ENCODE peak calls at places on chromosome 3, in seven cellular contexts. One of them, this sample, is unnamed.

GRCh38 chr3:148366743-148367410 is 330.8 kb upstream of the AGTR1 start:
- DNase-seq in NAMALWA: peak
- DNase-seq in NCI-H1417: peak
- DNase-seq in activated CD4-positive, alpha-beta T cell treated with anti-CD3 and anti-CD28 coated beads, Interleukin-2, amount 50 U/mL, for 1 hour: no peak
- DNase-seq in head of caudate nucleus: no peak
- DNase-seq in nephron progenitor cell: no peak
- DNase-seq in A172: no peak
- DNase-seq in this sample: no peak

GRCh38 chr3:33645060-33645841 is 72.8 kb downstream of the CLASP2 start:
- DNase-seq in activated CD4-positive, alpha-beta T cell treated with anti-CD3 and anti-CD28 coated beads, Interleukin-2, amount 50 U/mL, for 1 hour: peak
- DNase-seq in NAMALWA: no peak
- DNase-seq in head of caudate nucleus: no peak
- DNase-seq in A172: peak
- DNase-seq in nephron progenitor cell: no peak
- DNase-seq in NCI-H1417: peak
- DNase-seq in this sample: peak

GRCh38 chr3:123489400-123490004 is 40.6 kb upstream of the ADCY5 start:
- DNase-seq in head of caudate nucleus: peak
- DNase-seq in NAMALWA: peak
- DNase-seq in NCI-H1417: peak
- DNase-seq in A172: peak
- DNase-seq in nephron progenitor cell: peak
- DNase-seq in activated CD4-positive, alpha-beta T cell treated with anti-CD3 and anti-CD28 coated beads, Interleukin-2, amount 50 U/mL, for 1 hour: peak
- DNase-seq in this sample: peak

GRCh38 chr3:44685128-44685800 is 27.2 kb upstream of the ZNF502 start:
- DNase-seq in A172: no peak
- DNase-seq in activated CD4-positive, alpha-beta T cell treated with anti-CD3 and anti-CD28 coated beads, Interleukin-2, amount 50 U/mL, for 1 hour: peak
- DNase-seq in NAMALWA: peak
- DNase-seq in NCI-H1417: peak
- DNase-seq in nephron progenitor cell: peak
- DNase-seq in head of caudate nucleus: peak
- DNase-seq in this sample: peak

GRCh38 chr3:104906001-104906639 is 460.6 kb upstream of the ALCAM start:
- DNase-seq in NAMALWA: no peak
- DNase-seq in activated CD4-positive, alpha-beta T cell treated with anti-CD3 and anti-CD28 coated beads, Interleukin-2, amount 50 U/mL, for 1 hour: no peak
- DNase-seq in nephron progenitor cell: no peak
- DNase-seq in head of caudate nucleus: no peak
- DNase-seq in NCI-H1417: no peak
- DNase-seq in A172: no peak
- DNase-seq in this sample: no peak

GRCh38 chr3:30904986-30905385 is 10.5 kb upstream of the GADL1 start:
- DNase-seq in nephron progenitor cell: no peak
- DNase-seq in activated CD4-positive, alpha-beta T cell treated with anti-CD3 and anti-CD28 coated beads, Interleukin-2, amount 50 U/mL, for 1 hour: no peak
- DNase-seq in NAMALWA: no peak
- DNase-seq in NCI-H1417: peak
- DNase-seq in A172: no peak
- DNase-seq in head of caudate nucleus: no peak
- DNase-seq in this sample: no peak

GRCh38 chr3:14206548-14207177 is 28.0 kb downstream of the LSM3 start:
- DNase-seq in NAMALWA: no peak
- DNase-seq in activated CD4-positive, alpha-beta T cell treated with anti-CD3 and anti-CD28 coated beads, Interleukin-2, amount 50 U/mL, for 1 hour: no peak
- DNase-seq in nephron progenitor cell: no peak
- DNase-seq in A172: no peak
- DNase-seq in NCI-H1417: no peak
- DNase-seq in head of caudate nucleus: no peak
- DNase-seq in this sample: no peak

GRCh38 chr3:30600572-30600971 is 5.8 kb upstream of the TGFBR2 start:
- DNase-seq in NCI-H1417: peak
- DNase-seq in NAMALWA: no peak
- DNase-seq in A172: no peak
- DNase-seq in nephron progenitor cell: no peak
- DNase-seq in head of caudate nucleus: no peak
- DNase-seq in activated CD4-positive, alpha-beta T cell treated with anti-CD3 and anti-CD28 coated beads, Interleukin-2, amount 50 U/mL, for 1 hour: no peak
- DNase-seq in this sample: no peak

GRCh38 chr3:51198476-51198875 is 186.6 kb upstream of the MANF start:
- DNase-seq in head of caudate nucleus: no peak
- DNase-seq in nephron progenitor cell: no peak
- DNase-seq in A172: peak
- DNase-seq in NCI-H1417: no peak
- DNase-seq in activated CD4-positive, alpha-beta T cell treated with anti-CD3 and anti-CD28 coated beads, Interleukin-2, amount 50 U/mL, for 1 hour: no peak
- DNase-seq in NAMALWA: no peak
- DNase-seq in this sample: no peak

GRCh38 chr3:127479449-127479848 is 111.1 kb downstream of the TPRA1 start:
- DNase-seq in NAMALWA: no peak
- DNase-seq in nephron progenitor cell: peak
- DNase-seq in NCI-H1417: peak
- DNase-seq in A172: no peak
- DNase-seq in head of caudate nucleus: no peak
- DNase-seq in activated CD4-positive, alpha-beta T cell treated with anti-CD3 and anti-CD28 coated beads, Interleukin-2, amount 50 U/mL, for 1 hour: no peak
- DNase-seq in this sample: no peak

GRCh38 chr3:84680700-84681099 is 278.1 kb upstream of the CADM2 start:
- DNase-seq in NAMALWA: no peak
- DNase-seq in nephron progenitor cell: no peak
- DNase-seq in activated CD4-positive, alpha-beta T cell treated with anti-CD3 and anti-CD28 coated beads, Interleukin-2, amount 50 U/mL, for 1 hour: no peak
- DNase-seq in NCI-H1417: peak
- DNase-seq in head of caudate nucleus: no peak
- DNase-seq in A172: no peak
- DNase-seq in this sample: no peak

GRCh38 chr3:171948674-171949073 is 90.7 kb upstream of the FNDC3B start:
- DNase-seq in head of caudate nucleus: no peak
- DNase-seq in NAMALWA: no peak
- DNase-seq in NCI-H1417: no peak
- DNase-seq in nephron progenitor cell: no peak
- DNase-seq in activated CD4-positive, alpha-beta T cell treated with anti-CD3 and anti-CD28 coated beads, Interleukin-2, amount 50 U/mL, for 1 hour: no peak
- DNase-seq in A172: no peak
- DNase-seq in this sample: no peak

GRCh38 chr3:148075829-148076716 is 621.6 kb upstream of the AGTR1 start:
- DNase-seq in head of caudate nucleus: peak
- DNase-seq in NAMALWA: peak
- DNase-seq in activated CD4-positive, alpha-beta T cell treated with anti-CD3 and anti-CD28 coated beads, Interleukin-2, amount 50 U/mL, for 1 hour: no peak
- DNase-seq in NCI-H1417: peak
- DNase-seq in A172: peak
- DNase-seq in nephron progenitor cell: peak
- DNase-seq in this sample: no peak

GRCh38 chr3:122358633-122359032 is 24.4 kb downstream of the MIX23 start:
- DNase-seq in NCI-H1417: no peak
- DNase-seq in NAMALWA: no peak
- DNase-seq in activated CD4-positive, alpha-beta T cell treated with anti-CD3 and anti-CD28 coated beads, Interleukin-2, amount 50 U/mL, for 1 hour: no peak
- DNase-seq in A172: no peak
- DNase-seq in head of caudate nucleus: no peak
- DNase-seq in nephron progenitor cell: no peak
- DNase-seq in this sample: no peak

This sample was measured in activated CD8-positive, alpha-beta T cell treated with anti-CD3 and anti-CD28 coated beads, Interleukin-2, amount 10 ng/mL, durations not matched to agents 7 days and 5 days.